ENCODE peak calls at places on chromosomes 3 and 15, in six cellular contexts. Z is LNCaP clone FGC, J is WTC11, T is fibroblast of the aortic adventitia, P is AG04450, F is endothelial cell of umbilical vein. X is an unnamed sample.

GRCh38 chr3:128240232-128240631 is 87.0 kb downstream of the EEFSEC start:
- DNase-seq in F (no peak), Z (no peak), T (no peak), P (no peak), J (no peak), X (no peak)

GRCh38 chr3:71064976-71065763 is 518.4 kb downstream of the FOXP1 start:
- DNase-seq in Z (no peak), P (no peak), F (peak; percentile 67), T (peak; percentile 55), J (peak; percentile 73), X (peak; percentile 40)

GRCh38 chr3:33426630-33427341 is 13.4 kb downstream of the UBP1 start:
- DNase-seq in F (no peak), J (no peak), Z (no peak), P (no peak), T (no peak), X (no peak)

GRCh38 chr3:39255503-39256325 is 24.1 kb downstream of the CX3CR1 start:
- DNase-seq in Z (no peak), P (no peak), F (no peak), T (no peak), J (no peak), X (peak; percentile 69)

GRCh38 chr3:11391930-11392688 is 119.9 kb downstream of the ATG7 start:
- DNase-seq in P (peak; percentile 20), J (no peak), T (peak; percentile 71), F (peak; percentile 42), Z (no peak), X (no peak)

GRCh38 chr3:108403921-108404320 is 106.5 kb downstream of the MYH15 start:
- DNase-seq in F (no peak), P (no peak), J (no peak), T (no peak), Z (no peak), X (no peak)

GRCh38 chr3:183502782-183503181 is 52.7 kb downstream of the KLHL6 start:
- DNase-seq in P (no peak), T (peak; percentile 13), Z (peak; percentile 46), J (no peak), F (no peak), X (no peak)

GRCh38 chr3:110234831-110235230 is 836.8 kb upstream of the NECTIN3 start:
- DNase-seq in F (no peak), P (no peak), J (no peak), Z (no peak), T (peak; percentile 1), X (no peak)

GRCh38 chr15:57198654-57199241 is 177.6 kb upstream of the CGNL1 start:
- DNase-seq in J (peak; percentile 65), F (peak; percentile 67), P (no peak), T (peak; percentile 24), Z (peak; percentile 63), X (no peak)

DNA sequence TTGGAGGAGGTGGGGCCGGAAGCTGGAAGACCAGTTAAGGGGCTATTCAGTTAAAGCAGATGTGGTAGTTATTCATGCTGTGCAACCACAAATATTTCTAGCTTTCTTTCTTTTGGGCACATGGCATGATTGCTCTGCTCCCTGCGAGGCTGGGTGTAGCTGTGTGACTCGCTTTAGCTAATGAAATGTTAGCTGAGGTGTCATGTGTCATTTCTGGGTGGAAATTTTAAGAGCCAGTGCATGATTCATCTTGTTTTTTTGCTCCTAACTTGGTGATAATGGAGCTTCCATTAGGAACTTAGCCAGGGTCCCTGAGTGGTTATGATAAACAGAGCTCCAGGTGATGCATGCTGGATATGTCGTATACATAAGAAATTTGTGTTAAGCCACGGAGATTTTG is 300.6 kb downstream of the SATB1 start:
- DNase-seq in P (peak; percentile 4), J (no peak), F (no peak), T (peak; percentile 73), Z (no peak), X (no peak)
- TF ChIP-seq CTCF in P (no peak), J (no peak), F (no peak), T (no peak), Z (no peak), X (no peak)

DNA sequence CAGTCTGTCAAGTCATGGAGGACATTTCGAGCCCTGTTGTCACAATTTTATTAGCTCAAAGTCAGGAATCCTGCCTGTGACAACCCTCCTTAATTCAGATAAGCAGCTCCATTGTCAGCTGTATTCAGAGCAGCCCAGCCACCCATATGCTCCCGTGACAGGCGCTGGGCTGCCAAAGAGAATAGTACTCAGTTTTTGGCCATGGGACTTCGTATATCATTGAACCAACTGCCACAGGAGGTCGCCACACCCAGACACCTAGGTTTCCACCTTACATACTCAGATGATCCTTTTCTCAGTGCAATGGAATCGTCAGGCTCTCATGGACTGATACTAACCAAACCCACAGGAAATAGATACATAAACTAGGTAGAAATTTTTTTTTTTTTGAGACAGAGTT is 100.2 kb downstream of the C3orf70 start:
- DNase-seq in J (no peak), P (no peak), F (no peak), Z (no peak), T (no peak), X (no peak)
- TF ChIP-seq CTCF in J (no peak), P (no peak), F (no peak), Z (peak; percentile 9), T (no peak), X (no peak)

DNA sequence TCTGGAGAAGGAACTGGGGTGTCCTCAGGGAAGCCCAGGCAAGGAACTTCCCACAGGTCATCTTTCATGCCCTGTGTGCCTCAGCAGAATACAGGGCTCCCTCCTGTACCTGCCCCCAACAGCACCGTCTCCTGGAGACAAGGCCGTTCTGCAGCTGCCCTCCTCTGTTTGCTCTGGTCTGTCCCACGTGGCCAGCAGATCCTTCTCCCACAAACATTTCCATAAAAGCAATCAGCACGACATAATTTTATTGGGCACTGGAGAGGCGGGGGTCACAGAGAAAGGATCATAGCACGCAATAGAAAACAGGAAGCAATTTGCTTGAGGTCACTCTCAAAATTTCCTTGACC is 29.5 kb downstream of the STARD5 start:
- DNase-seq in Z (no peak), P (no peak), T (no peak), F (no peak), J (peak; percentile 29), X (no peak)
- TF ChIP-seq CTCF in Z (peak; percentile 19), P (no peak), T (no peak), F (no peak), J (no peak), X (peak; percentile 58)

DNA sequence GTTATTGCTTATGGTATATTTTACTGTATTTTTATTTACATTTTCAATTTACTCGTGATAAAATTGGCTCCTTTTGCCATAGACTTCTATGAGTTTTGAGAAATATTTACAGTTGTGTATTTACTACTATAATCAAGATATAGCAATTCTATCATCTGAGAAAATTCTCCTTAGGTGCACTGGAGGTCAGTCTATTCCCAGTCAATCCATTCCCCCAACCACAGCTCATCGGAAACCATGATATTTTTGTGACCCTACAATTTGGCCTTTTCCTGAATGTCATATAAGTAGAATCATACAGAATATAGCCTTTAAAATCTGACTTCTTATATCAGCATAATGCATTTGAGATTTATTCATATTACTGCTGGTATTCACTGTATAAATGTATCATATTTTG is 114.7 kb upstream of the LRTM1 start:
- DNase-seq in T (peak; percentile 53), J (no peak), Z (no peak), F (no peak), P (no peak), X (no peak)
- TF ChIP-seq CTCF in T (peak; percentile 44), J (no peak), Z (peak; percentile 51), F (no peak), P (peak; percentile 6), X (no peak)

X was measured in GM13977.